ENCODE peak calls at places on chromosome 22, in four cellular contexts. N is stomach, T is fibroblast of villous mesenchyme, G is endothelial cell of umbilical vein. U is an unnamed sample.

GRCh38 chr22:41856484-41856883 is 23.6 kb downstream of the SREBF2 start:
- DNase-seq in N (no peak), G (no peak), T (no peak), U (no peak)

GRCh38 chr22:46453829-46454220 is 83.6 kb downstream of the CELSR1 start:
- DNase-seq in G (no peak), T (no peak), N (no peak), U (no peak)

GRCh38 chr22:50206599-50206998 is 5.8 kb downstream of the SELENOO start:
- DNase-seq in N (no peak), G (peak; percentile 39), T (peak; percentile 87), U (peak; percentile 32)

GRCh38 chr22:25758316-25758715 is 16.3 kb downstream of the MYO18B start:
- DNase-seq in T (peak; percentile 18), N (no peak), G (no peak), U (no peak)

GRCh38 chr22:29012923-29013322 is 48.7 kb downstream of the C22orf31 start:
- DNase-seq in T (no peak), N (no peak), G (no peak), U (no peak)

GRCh38 chr22:30421695-30422480 is 3.7 kb upstream of the MTFP1 start:
- DNase-seq in G (peak; percentile 76), T (no peak), N (no peak), U (no peak)

GRCh38 chr22:27626675-27627443 is 174.7 kb downstream of the MN1 start:
- DNase-seq in G (no peak), N (no peak), T (no peak), U (no peak)

GRCh38 chr22:44325718-44326548 is 13.2 kb upstream of the SHISAL1 start:
- DNase-seq in T (peak; percentile 64), N (no peak), G (peak; percentile 56), U (peak; percentile 56)

GRCh38 chr22:46028069-46028991 is 51.4 kb upstream of the WNT7B start:
- DNase-seq in N (no peak), T (no peak), G (no peak), U (no peak)

GRCh38 chr22:19105867-19106802 is 16.1 kb downstream of the DGCR2 start:
- DNase-seq in T (no peak), N (no peak), G (no peak), U (no peak)

GRCh38 chr22:44351685-44352377 is 39.1 kb upstream of the SHISAL1 start:
- DNase-seq in N (no peak), T (peak; percentile 93), G (peak; percentile 23), U (peak; percentile 92)

GRCh38 chr22:28799125-28799833 is 1.1 kb downstream of the XBP1 start:
- DNase-seq in T (peak; percentile 98), G (peak; percentile 82), N (no peak), U (peak; percentile 96)

GRCh38 chr22:28051787-28052356 is 132.8 kb upstream of the PITPNB start:
- DNase-seq in T (peak; percentile 70), N (peak; percentile 74), G (peak; percentile 66), U (peak; percentile 79)

GRCh38 chr22:49723478-49724029 is 104.1 kb downstream of the BRD1 start:
- DNase-seq in G (no peak), N (no peak), T (no peak), U (no peak)

GRCh38 chr22:29048822-29049654 is 12.6 kb downstream of the C22orf31 start:
- DNase-seq in G (no peak), N (no peak), T (no peak), U (no peak)

GRCh38 chr22:25452116-25452700 is 112.3 kb upstream of the GRK3 start:
- DNase-seq in G (no peak), N (no peak), T (no peak), U (peak; percentile 20)

GRCh38 chr22:49790912-49791311 is 36.8 kb downstream of the BRD1 start:
- DNase-seq in G (no peak), T (peak; percentile 25), N (no peak), U (no peak)

GRCh38 chr22:46326066-46326680 is 9.3 kb upstream of the TRMU start:
- DNase-seq in T (no peak), G (no peak), N (no peak), U (no peak)

GRCh38 chr22:42433754-42434153 is 1.6 kb upstream of the NFAM1 start:
- DNase-seq in T (no peak), N (no peak), G (no peak), U (no peak)

GRCh38 chr22:45199723-45200122 is 36.0 kb downstream of the NUP50 start:
- DNase-seq in N (no peak), G (no peak), T (no peak), U (no peak)

GRCh38 chr22:25765801-25766200 is 23.8 kb downstream of the MYO18B start:
- DNase-seq in N (no peak), T (no peak), G (no peak), U (no peak)

GRCh38 chr22:42719133-42719532 is 1.5 kb downstream of the A4GALT start:
- DNase-seq in N (no peak), T (no peak), G (no peak), U (no peak)

GRCh38 chr22:42270178-42270511 is 308 bp downstream of the TCF20 start:
- DNase-seq in G (peak; percentile 21), N (no peak), T (peak; percentile 3), U (no peak)

GRCh38 chr22:24728790-24729637 is 45.5 kb downstream of the PIWIL3 start:
- DNase-seq in N (no peak), G (peak; percentile 80), T (peak; percentile 92), U (peak; percentile 93)

GRCh38 chr22:38775656-38776055 is 18.3 kb downstream of the DNAL4 start:
- DNase-seq in T (no peak), G (no peak), N (no peak), U (no peak)

GRCh38 chr22:16973591-16974297 is 34.3 kb downstream of the GAB4 start:
- DNase-seq in T (no peak), N (peak; percentile 4), G (no peak), U (no peak)

GRCh38 chr22:43308451-43309235 is 34.5 kb downstream of the SCUBE1 start:
- DNase-seq in N (no peak), T (no peak), G (no peak), U (no peak)

GRCh38 chr22:29801153-29801552 is 34.0 kb downstream of the UQCR10 start:
- DNase-seq in N (peak; percentile 58), G (no peak), T (no peak), U (peak; percentile 19)

GRCh38 chr22:49324527-49325491 is 502.9 kb downstream of the BRD1 start:
- DNase-seq in T (no peak), G (no peak), N (peak; percentile 22), U (no peak)

GRCh38 chr22:18100781-18101180 is 9.8 kb upstream of the TUBA8 start:
- DNase-seq in N (no peak), G (no peak), T (no peak), U (no peak)

GRCh38 chr22:46537221-46537945 is at the start of gene CELSR1:
- DNase-seq in T (no peak), G (no peak), N (peak; percentile 73), U (peak; percentile 22)

GRCh38 chr22:44659140-44659539 is 42.9 kb upstream of the PRR5 start:
- DNase-seq in T (no peak), G (no peak), N (no peak), U (no peak)

GRCh38 chr22:46293591-46294260 is 2.9 kb upstream of the GTSE1 start:
- DNase-seq in T (peak; percentile 53), N (no peak), G (no peak), U (no peak)

GRCh38 chr22:30646518-30647160 is 11.1 kb downstream of the SLC35E4 start:
- DNase-seq in N (no peak), G (no peak), T (no peak), U (no peak)

GRCh38 chr22:38788417-38788816 is 5.5 kb downstream of the DNAL4 start:
- DNase-seq in N (peak; percentile 32), T (peak; percentile 96), G (peak; percentile 70), U (peak; percentile 97)

GRCh38 chr22:27124336-27125023 is 467.1 kb downstream of the MIAT start:
- DNase-seq in G (no peak), T (no peak), N (no peak), U (no peak)

GRCh38 chr22:46757104-46757503 is 5.3 kb upstream of the TBC1D22A start:
- DNase-seq in N (no peak), T (no peak), G (no peak), U (no peak)

GRCh38 chr22:23533328-23533762 is 46.7 kb downstream of the IGLL1 start:
- DNase-seq in T (peak; percentile 21), G (peak; percentile 24), N (no peak), U (peak; percentile 46)

GRCh38 chr22:31268281-31268680 is 24.0 kb downstream of the PIK3IP1 start:
- DNase-seq in T (no peak), N (no peak), G (no peak), U (no peak)

DNA sequence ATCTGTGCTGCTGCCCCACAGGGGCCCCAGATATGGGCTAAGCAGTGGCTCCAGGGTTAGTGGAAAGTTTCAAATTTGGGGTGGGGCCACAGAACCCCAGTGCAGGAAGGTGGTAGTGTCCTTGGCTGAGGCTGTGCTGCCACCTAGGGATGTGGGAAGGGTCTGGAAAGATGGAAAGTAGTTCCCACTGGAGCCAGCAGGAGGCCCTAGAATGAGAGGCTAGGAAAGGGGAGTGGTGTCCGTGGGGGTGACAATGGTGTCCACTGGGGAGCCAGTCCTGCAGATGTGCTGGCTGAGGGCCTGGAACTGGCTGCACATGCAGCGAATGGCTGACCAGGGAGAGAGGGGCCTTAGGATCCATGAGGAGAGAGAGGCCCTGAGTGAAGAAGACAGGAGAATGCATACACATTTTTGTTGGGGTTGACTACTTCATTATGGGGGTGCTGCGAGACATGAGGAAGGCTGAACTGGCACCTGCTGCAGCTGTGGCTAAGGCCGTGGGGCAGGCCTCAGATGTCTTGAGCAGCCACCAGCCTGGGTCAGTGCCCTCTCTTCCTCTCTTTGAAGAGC is 21.1 kb downstream of the RFPL3 start:
- DNase-seq in G (peak; percentile 62), T (peak; percentile 24), N (no peak), U (peak; percentile 29)
- TF ChIP-seq CTCF in G (peak; percentile 92), T (peak; percentile 79), N (peak; percentile 5), U (peak; percentile 61)

GRCh38 chr22:36258750-36259619 is 6.1 kb downstream of the APOL1 start:
- DNase-seq in T (peak; percentile 77), N (no peak), G (peak; percentile 68), U (peak; percentile 63)
- H3K4me3 ChIP-seq in T (no peak overlapping the region), N (no peak overlapping the region), G (no peak overlapping the region), U (no peak overlapping the region)

GRCh38 chr22:37552560-37553163 is 7.6 kb upstream of the CDC42EP1 start:
- DNase-seq in T (peak; percentile 65), G (no peak), N (no peak), U (peak; percentile 72)
- TF ChIP-seq CTCF in T (no peak), G (no peak), N (no peak), U (no peak)

GRCh38 chr22:40687706-40688105 is 8.4 kb downstream of the MCHR1 start:
- DNase-seq in N (no peak), G (no peak), T (no peak), U (no peak)

GRCh38 chr22:40685406-40685805 is 6.1 kb downstream of the MCHR1 start:
- DNase-seq in N (no peak), G (no peak), T (no peak), U (no peak)

GRCh38 chr22:40681451-40681850 is 2.2 kb downstream of the MCHR1 start:
- DNase-seq in N (no peak), T (no peak), G (no peak), U (no peak)

GRCh38 chr22:40680819-40681183 is 1.5 kb downstream of the MCHR1 start:
- DNase-seq in G (no peak), T (no peak), N (no peak), U (no peak)

GRCh38 chr22:40684728-40685127 is 5.4 kb downstream of the MCHR1 start:
- DNase-seq in N (no peak), G (no peak), T (no peak), U (no peak)
- H3K4me3 ChIP-seq in N (no peak overlapping the region), G (no peak overlapping the region), T (no peak overlapping the region), U (no peak overlapping the region)